ENCODE peak calls at places on chromosomes 12 and 14, in four cellular contexts. One of them, this sample, is unnamed.

GRCh38 chr14:101665478-101666078 is 95.9 kb upstream of the PPP2R5C start:
- DNase-seq in MCF 10A: peak
- DNase-seq in upper lobe of right lung: no peak
- DNase-seq in SW 1271: no peak
- DNase-seq in this sample: peak

GRCh38 chr14:92930737-92931602 is 8.0 kb downstream of the CHGA start:
- DNase-seq in MCF 10A: peak
- DNase-seq in SW 1271: no peak
- DNase-seq in upper lobe of right lung: no peak
- DNase-seq in this sample: no peak

GRCh38 chr14:100994757-100995156 is 91.2 kb upstream of the RTL1 start:
- DNase-seq in upper lobe of right lung: no peak
- DNase-seq in MCF 10A: no peak
- DNase-seq in SW 1271: no peak
- DNase-seq in this sample: no peak

GRCh38 chr14:96997269-96997668 is 200.1 kb downstream of the VRK1 start:
- DNase-seq in SW 1271: no peak
- DNase-seq in MCF 10A: no peak
- DNase-seq in upper lobe of right lung: no peak
- DNase-seq in this sample: no peak

GRCh38 chr12:9881246-9881645 is at the start of gene KLRF2:
- DNase-seq in SW 1271: no peak
- DNase-seq in MCF 10A: no peak
- DNase-seq in upper lobe of right lung: no peak
- DNase-seq in this sample: no peak

GRCh38 chr12:13959131-13959734 is 22.2 kb downstream of the GRIN2B start:
- DNase-seq in MCF 10A: no peak
- DNase-seq in upper lobe of right lung: no peak
- DNase-seq in SW 1271: no peak
- DNase-seq in this sample: no peak

GRCh38 chr12:112869778-112870177 is 37.0 kb upstream of the OAS1 start:
- DNase-seq in SW 1271: no peak
- DNase-seq in MCF 10A: no peak
- DNase-seq in upper lobe of right lung: no peak
- DNase-seq in this sample: no peak

GRCh38 chr12:92928431-92928961 is 599 bp downstream of the EEA1 start:
- DNase-seq in upper lobe of right lung: no peak
- DNase-seq in MCF 10A: peak
- DNase-seq in SW 1271: no peak
- DNase-seq in this sample: no peak

GRCh38 chr12:70637686-70638085 is 457 bp upstream of the PTPRB start:
- DNase-seq in SW 1271: no peak
- DNase-seq in upper lobe of right lung: no peak
- DNase-seq in MCF 10A: no peak
- DNase-seq in this sample: no peak

GRCh38 chr14:104130974-104131651 is 7.3 kb upstream of the KIF26A start:
- DNase-seq in MCF 10A: peak
- DNase-seq in SW 1271: no peak
- DNase-seq in upper lobe of right lung: peak
- DNase-seq in this sample: no peak

GRCh38 chr14:99731536-99732435 is 47.7 kb downstream of the CYP46A1 start:
- DNase-seq in MCF 10A: no peak
- DNase-seq in upper lobe of right lung: peak
- DNase-seq in SW 1271: no peak
- DNase-seq in this sample: no peak

GRCh38 chr12:67414011-67414715 is 145.0 kb downstream of the CAND1 start:
- DNase-seq in upper lobe of right lung: no peak
- DNase-seq in MCF 10A: no peak
- DNase-seq in SW 1271: no peak
- DNase-seq in this sample: no peak

GRCh38 chr12:86914716-86915115 is 658.5 kb upstream of the MGAT4C start:
- DNase-seq in MCF 10A: peak
- DNase-seq in SW 1271: no peak
- DNase-seq in upper lobe of right lung: no peak
- DNase-seq in this sample: no peak

GRCh38 chr12:48678561-48679185 is 3.4 kb downstream of the KANSL2 start:
- DNase-seq in MCF 10A: no peak
- DNase-seq in upper lobe of right lung: no peak
- DNase-seq in SW 1271: no peak
- DNase-seq in this sample: no peak

GRCh38 chr14:64727551-64728071 is 23.4 kb downstream of the PLEKHG3 start:
- DNase-seq in upper lobe of right lung: peak
- DNase-seq in MCF 10A: no peak
- DNase-seq in SW 1271: no peak
- DNase-seq in this sample: no peak

GRCh38 chr12:132479291-132479690 is 10.7 kb upstream of the FBRSL1 start:
- DNase-seq in upper lobe of right lung: no peak
- DNase-seq in MCF 10A: no peak
- DNase-seq in SW 1271: no peak
- DNase-seq in this sample: no peak

GRCh38 chr14:73238262-73238852 is 1.1 kb downstream of the PAPLN start:
- DNase-seq in MCF 10A: peak
- DNase-seq in SW 1271: no peak
- DNase-seq in upper lobe of right lung: no peak
- DNase-seq in this sample: no peak

GRCh38 chr12:88549929-88550328 is 30.3 kb downstream of the KITLG start:
- DNase-seq in SW 1271: no peak
- DNase-seq in upper lobe of right lung: no peak
- DNase-seq in MCF 10A: no peak
- DNase-seq in this sample: no peak

GRCh38 chr12:65878540-65878939 is 54.3 kb downstream of the HMGA2 start:
- DNase-seq in MCF 10A: peak
- DNase-seq in SW 1271: no peak
- DNase-seq in upper lobe of right lung: no peak
- DNase-seq in this sample: no peak

GRCh38 chr14:93239869-93240677 is 33.0 kb downstream of the UBR7 start:
- DNase-seq in upper lobe of right lung: no peak
- DNase-seq in MCF 10A: peak
- DNase-seq in SW 1271: no peak
- DNase-seq in this sample: no peak

GRCh38 chr14:89681086-89682018 is 264.3 kb upstream of the FOXN3 start:
- DNase-seq in SW 1271: no peak
- DNase-seq in upper lobe of right lung: no peak
- DNase-seq in MCF 10A: no peak
- DNase-seq in this sample: no peak

This sample was measured in progenitor cell of endocrine pancreas.